ENCODE peak calls at places on chromosomes 3 and 15, in seven cellular contexts. E is cardiac fibroblast, V is kidney epithelial cell, M is lower lobe of right lung, R is MCF 10A, N is choroid plexus epithelial cell, D is stomach. A is an unnamed sample.

GRCh38 chr3:50630916-50631315 is 14.0 kb downstream of the MAPKAPK3 start:
- DNase-seq in E (no peak), V (peak; percentile 63), M (no peak), R (no peak), N (no peak), D (no peak), A (no peak)

GRCh38 chr15:100263031-100263430 is 78.7 kb downstream of the ADAMTS17 start:
- DNase-seq in E (no peak), V (no peak), M (no peak), R (no peak), N (no peak), D (peak; percentile 7), A (no peak)

GRCh38 chr3:41169038-41169437 is 30.3 kb upstream of the CTNNB1 start:
- DNase-seq in E (peak; percentile 6), V (no peak), M (no peak), R (peak; percentile 5), N (peak; percentile 49), D (no peak), A (peak; percentile 7)

GRCh38 chr15:40454904-40455391 is 14.2 kb downstream of the BAHD1 start:
- DNase-seq in E (peak; percentile 80), V (no peak), M (no peak), R (peak; percentile 78), N (peak; percentile 56), D (no peak), A (peak; percentile 19)

GRCh38 chr3:190183121-190183520 is 62.4 kb upstream of the P3H2 start:
- DNase-seq in E (peak; percentile 98), V (peak; percentile 80), M (no peak), R (peak; percentile 84), N (peak; percentile 97), D (no peak), A (peak; percentile 97)

GRCh38 chr15:70523192-70523591 is 240.2 kb downstream of the UACA start:
- DNase-seq in E (no peak), V (no peak), M (no peak), R (no peak), N (no peak), D (no peak), A (no peak)

GRCh38 chr3:77655421-77655820 is 615.5 kb downstream of the ROBO2 start:
- DNase-seq in E (no peak), V (no peak), M (no peak), R (no peak), N (peak; percentile 4), D (no peak), A (no peak)

GRCh38 chr3:8503871-8504610 is 2.4 kb downstream of the LMCD1 start:
- DNase-seq in E (no peak), V (no peak), M (no peak), R (no peak), N (peak; percentile 52), D (no peak), A (no peak)

GRCh38 chr3:105965384-105965783 is 96.6 kb upstream of the CBLB start:
- DNase-seq in E (peak; percentile 43), V (no peak), M (no peak), R (peak; percentile 73), N (peak; percentile 19), D (no peak), A (no peak)

GRCh38 chr15:44137750-44138149 is 57.3 kb downstream of the FRMD5 start:
- DNase-seq in E (peak; percentile 53), V (no peak), M (no peak), R (peak; percentile 18), N (no peak), D (no peak), A (no peak)

GRCh38 chr3:153614131-153614530 is 452.1 kb downstream of the RAP2B start:
- DNase-seq in E (no peak), V (no peak), M (no peak), R (no peak), N (no peak), D (no peak), A (no peak)

GRCh38 chr3:114860526-114860925 is 286.6 kb downstream of the ZBTB20 start:
- DNase-seq in E (no peak), V (no peak), M (no peak), R (no peak), N (no peak), D (no peak), A (no peak)

GRCh38 chr3:114866430-114866829 is 280.7 kb downstream of the ZBTB20 start:
- DNase-seq in E (no peak), V (no peak), M (no peak), R (no peak), N (no peak), D (no peak), A (no peak)

GRCh38 chr3:114861666-114862065 is 285.4 kb downstream of the ZBTB20 start:
- DNase-seq in E (no peak), V (no peak), M (no peak), R (no peak), N (no peak), D (no peak), A (no peak)

GRCh38 chr3:114867359-114867758 is 279.7 kb downstream of the ZBTB20 start:
- DNase-seq in E (no peak), V (no peak), M (no peak), R (no peak), N (no peak), D (no peak), A (no peak)

DNA sequence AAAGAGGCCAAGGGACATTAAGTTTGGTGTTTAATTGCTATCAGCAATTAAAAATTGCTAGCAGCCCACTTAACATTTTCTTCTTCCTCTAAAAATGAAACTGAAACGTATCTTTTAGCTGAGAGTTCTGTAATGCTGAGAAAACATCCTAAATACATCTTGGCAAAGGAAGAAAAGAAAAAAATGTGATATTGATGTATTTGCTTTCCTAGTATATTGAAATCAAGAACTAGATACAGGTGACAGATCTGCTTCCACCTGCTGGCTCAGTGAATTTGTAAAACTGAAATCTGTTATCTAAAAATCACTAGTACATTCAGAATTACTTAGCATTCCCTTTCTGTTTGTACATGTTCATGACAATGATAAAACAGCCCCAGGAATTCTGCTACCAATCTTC is 283.2 kb downstream of the ZBTB20 start:
- DNase-seq in E (no peak), V (no peak), M (no peak), R (no peak), N (peak; percentile 19), D (no peak), A (no peak)
- TF ChIP-seq CTCF in E (no peak), V (no peak), M (no peak), R (no peak), N (no peak), D (no peak), A (no peak)

DNA sequence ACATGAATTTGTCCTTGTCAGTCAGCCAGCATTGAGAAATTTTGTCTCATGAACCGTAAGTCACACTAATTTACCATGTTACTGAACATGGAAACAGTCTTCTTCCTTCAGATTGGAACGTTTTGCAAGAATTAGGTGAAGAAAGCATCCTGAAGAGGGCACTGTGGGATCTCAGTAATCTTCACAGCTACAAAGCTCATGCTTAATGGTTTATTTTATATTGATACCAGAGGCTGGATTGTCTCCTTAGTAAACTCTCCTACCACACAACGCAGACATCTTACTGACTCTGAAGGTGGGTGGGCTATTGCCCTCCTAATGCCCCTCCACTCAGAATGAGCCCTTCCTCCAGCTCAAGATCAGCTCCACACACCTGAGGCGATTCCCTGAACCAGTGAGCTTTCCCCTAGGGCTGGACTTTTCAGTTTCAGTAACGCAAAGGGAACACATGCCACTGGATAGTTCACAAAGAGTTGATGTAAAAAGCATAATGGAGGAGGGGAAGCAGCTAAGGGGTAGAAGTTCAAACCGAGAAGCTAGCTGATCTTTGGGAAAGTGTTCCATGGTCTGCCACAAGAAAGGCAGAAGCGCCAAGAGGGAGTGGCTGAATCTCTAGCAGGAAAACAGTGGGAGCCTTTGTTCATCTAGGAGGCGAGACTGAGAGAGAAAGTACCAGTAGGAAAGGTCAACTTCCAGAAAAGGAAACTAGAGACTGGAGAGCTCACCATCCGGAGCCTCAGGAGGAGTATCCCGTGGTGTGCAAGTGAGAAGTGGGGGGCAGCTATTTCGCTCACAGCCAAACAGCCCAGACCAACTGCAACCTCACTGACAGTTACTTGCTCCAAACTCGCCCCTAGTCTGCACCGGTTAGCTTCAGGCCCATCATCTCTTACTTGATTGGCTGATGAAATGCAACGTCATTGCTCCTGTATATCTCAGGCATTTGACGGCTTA is at the start of gene SLC9C1:
- DNase-seq in E (peak; percentile 91), V (peak; percentile 31), M (no peak), R (peak; percentile 84), N (peak; percentile 93), D (no peak), A (peak; percentile 53)
- TF ChIP-seq CTCF in E (peak; percentile 63), V (peak; percentile 62), M (peak; percentile 67), R (peak; percentile 56), N (peak; percentile 67), D (peak; percentile 36), A (peak; percentile 79)

DNA sequence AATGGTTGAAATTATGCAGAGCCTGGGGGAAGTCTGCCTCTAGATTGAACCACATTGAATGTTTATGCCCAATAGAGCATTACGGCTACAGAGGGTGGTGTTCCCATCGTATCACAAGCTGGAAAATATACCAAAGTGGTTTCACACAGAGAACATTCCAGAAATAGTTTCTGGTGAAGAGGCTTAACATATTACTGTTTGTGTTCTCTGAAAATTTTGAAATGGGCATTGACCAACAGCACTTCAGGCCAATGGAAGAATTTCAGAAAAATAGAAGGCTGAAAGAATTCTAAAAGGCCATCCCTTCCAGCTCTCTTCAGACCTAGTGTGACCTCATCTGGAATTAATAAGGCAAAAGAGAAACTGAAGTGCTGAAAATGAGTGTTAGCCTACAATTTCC is 203.8 kb downstream of the NEK10 start:
- DNase-seq in E (peak; percentile 65), V (peak; percentile 53), M (no peak), R (no peak), N (peak; percentile 95), D (no peak), A (peak; percentile 85)
- TF ChIP-seq CTCF in E (no peak), V (no peak), M (no peak), R (no peak), N (no peak), D (no peak), A (no peak)

DNA sequence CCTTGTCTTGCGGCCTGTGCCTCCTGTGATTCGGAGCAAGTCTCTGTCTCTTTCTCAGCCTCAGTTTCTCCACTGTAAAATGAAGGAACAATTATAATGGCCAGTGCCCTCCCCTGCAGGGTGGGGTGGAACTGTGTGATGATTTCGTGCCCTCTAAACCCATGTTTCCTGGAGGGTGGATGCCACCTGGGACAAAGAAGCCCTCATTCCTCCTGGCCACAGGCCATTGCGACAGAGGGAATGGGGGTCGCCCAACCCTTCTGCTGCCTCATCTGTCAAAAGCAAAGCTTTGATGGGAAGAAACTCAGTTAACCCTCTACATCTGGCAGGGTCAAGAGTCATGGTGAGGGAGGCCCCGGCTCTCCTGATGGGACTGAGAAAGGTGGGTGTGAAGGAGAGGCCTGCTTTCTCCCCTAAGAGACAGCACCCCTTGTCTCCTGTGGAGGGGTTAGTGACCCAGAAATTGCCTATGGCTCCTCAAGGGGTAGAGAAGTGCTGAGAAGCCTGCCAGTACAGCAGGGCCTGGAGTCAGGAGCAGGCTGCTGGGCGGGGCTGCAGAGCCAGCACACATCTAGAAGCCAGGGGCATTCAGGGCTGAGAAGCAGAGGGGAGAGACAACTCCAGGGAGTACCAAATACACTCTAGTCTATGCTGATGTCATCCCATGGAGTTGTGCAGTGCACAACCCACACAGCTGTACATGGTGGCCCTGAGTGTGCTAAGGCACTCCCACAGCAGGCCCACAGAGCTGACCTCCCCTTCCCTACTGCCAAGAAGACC is 61.0 kb downstream of the PLXNA1 start:
- DNase-seq in E (no peak), V (no peak), M (peak; percentile 36), R (no peak), N (no peak), D (no peak), A (no peak)
- TF ChIP-seq CTCF in E (no peak), V (no peak), M (no peak), R (no peak), N (no peak), D (no peak), A (no peak)

GRCh38 chr3:4977001-4977888 is 2.0 kb upstream of the BHLHE40 start:
- DNase-seq in E (peak; percentile 95), V (no peak), M (peak; percentile 87), R (peak; percentile 89), N (peak; percentile 93), D (peak; percentile 75), A (peak; percentile 58)
- TF ChIP-seq CTCF in E (no peak), V (no peak), M (no peak), R (no peak), N (peak; percentile 40), D (no peak), A (no peak)